ENCODE peak calls at places on chromosomes 13 and 19, in five cellular contexts. Y is endodermal cell, E is AG09309, D is left lung, B is colonic mucosa. R is an unnamed sample.

GRCh38 chr19:41993612-41994483 is at the start of gene ATP1A3:
- DNase-seq in Y (peak), E (no peak), D (peak), B (peak), R (peak)

GRCh38 chr13:51033431-51034185 is 77.5 kb downstream of the C13orf42 start:
- DNase-seq in Y (peak), E (no peak), D (no peak), B (no peak), R (no peak)

GRCh38 chr13:44403720-44404063 is 30.1 kb downstream of the SERP2 start:
- DNase-seq in Y (peak), E (no peak), D (no peak), B (no peak), R (no peak)

GRCh38 chr13:23744315-23744714 is 144.9 kb downstream of the MIPEP start:
- DNase-seq in Y (no peak), E (no peak), D (no peak), B (no peak), R (no peak)

GRCh38 chr19:18231775-18232174 is 5.5 kb upstream of the PDE4C start:
- DNase-seq in Y (peak), E (no peak), D (no peak), B (no peak), R (no peak)

GRCh38 chr19:661427-662196 is 1.4 kb downstream of the RNF126 start:
- DNase-seq in Y (peak), E (no peak), D (no peak), B (peak), R (no peak)

GRCh38 chr19:12788682-12789097 is 2.6 kb upstream of the JUNB start:
- DNase-seq in Y (peak), E (no peak), D (peak), B (peak), R (peak)

GRCh38 chr13:29901714-29902631 is 51.6 kb upstream of the UBL3 start:
- DNase-seq in Y (no peak), E (peak), D (peak), B (peak), R (peak)

GRCh38 chr19:48713041-48713863 is 6.3 kb downstream of the MAMSTR start:
- DNase-seq in Y (peak), E (no peak), D (no peak), B (no peak), R (no peak)

GRCh38 chr19:39257227-39257626 is 8.6 kb upstream of the IFNL4 start:
- DNase-seq in Y (no peak), E (no peak), D (no peak), B (no peak), R (no peak)

GRCh38 chr19:4647676-4648644 is 8.6 kb downstream of the TNFAIP8L1 start:
- DNase-seq in Y (peak), E (no peak), D (no peak), B (no peak), R (no peak)

GRCh38 chr19:860481-861098 is 1.1 kb downstream of the CFD start:
- DNase-seq in Y (peak), E (no peak), D (no peak), B (peak), R (peak)

GRCh38 chr19:5790573-5791520 is at the start of gene DUS3L:
- DNase-seq in Y (peak), E (peak), D (peak), B (peak), R (peak)

GRCh38 chr19:42140125-42140754 is 8.0 kb upstream of the POU2F2 start:
- DNase-seq in Y (peak), E (no peak), D (peak), B (peak), R (peak)

GRCh38 chr13:65582160-65582559 is 1648.0 kb downstream of the PCDH9 start:
- DNase-seq in Y (peak), E (no peak), D (no peak), B (no peak), R (no peak)

GRCh38 chr13:113836917-113837553 is 26.8 kb downstream of the GAS6 start:
- DNase-seq in Y (no peak), E (peak), D (no peak), B (peak), R (peak)

GRCh38 chr13:102901615-102902305 is 55.9 kb downstream of the ERCC5 start:
- DNase-seq in Y (no peak), E (no peak), D (no peak), B (no peak), R (no peak)

GRCh38 chr13:67018775-67019174 is 211.4 kb downstream of the PCDH9 start:
- DNase-seq in Y (no peak), E (no peak), D (no peak), B (no peak), R (no peak)

GRCh38 chr13:61414686-61415664 is 674 bp downstream of the PCDH20 start:
- DNase-seq in Y (peak), E (no peak), D (peak), B (peak), R (no peak)

GRCh38 chr19:24140099-24140498 is 53.1 kb downstream of the ZNF254 start:
- DNase-seq in Y (no peak), E (peak), D (no peak), B (no peak), R (peak)

GRCh38 chr19:460877-461609 is at the start of gene SHC2:
- DNase-seq in Y (no peak), E (no peak), D (no peak), B (no peak), R (no peak)

DNA sequence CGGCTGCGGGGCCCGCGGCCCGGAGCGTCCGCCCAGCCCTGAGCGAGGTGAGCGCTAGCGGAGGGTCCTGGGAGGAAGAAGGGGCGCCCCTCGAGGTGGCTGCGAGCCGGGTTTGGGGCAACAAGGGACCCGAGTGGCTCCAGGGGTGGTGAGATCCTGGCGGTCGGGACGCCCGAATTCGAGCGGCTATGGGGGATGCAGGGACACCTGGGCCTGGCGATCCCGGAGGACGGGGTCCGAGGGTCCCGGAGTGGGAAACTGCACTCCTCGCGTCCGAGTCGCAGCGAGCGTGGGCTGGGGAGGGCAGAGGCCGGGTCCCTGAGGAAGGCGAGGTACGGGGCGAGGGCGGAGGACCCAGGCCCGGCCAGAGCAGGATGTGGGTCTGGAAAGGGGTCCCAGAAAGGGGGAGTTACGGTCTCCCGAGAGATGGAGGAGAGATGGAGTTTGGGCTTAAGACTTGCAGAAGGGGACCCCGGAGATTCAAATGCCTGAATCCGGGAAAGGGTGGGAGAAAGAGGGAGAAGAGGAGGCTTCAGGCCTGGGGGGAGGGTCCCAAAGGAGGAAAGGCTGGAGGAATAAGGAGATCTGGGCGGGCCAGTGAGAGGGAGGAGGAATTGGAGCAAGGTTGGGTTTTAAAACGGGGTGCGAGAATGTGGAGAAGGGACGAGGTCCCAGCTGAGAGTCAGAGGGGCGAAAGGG is 542 bp downstream of the CACNG7 start:
- DNase-seq in Y (peak), E (no peak), D (no peak), B (no peak), R (no peak)
- H3K4me3 ChIP-seq in Y (peak), E (no peak), D (no peak), B (no peak), R (peak)

DNA sequence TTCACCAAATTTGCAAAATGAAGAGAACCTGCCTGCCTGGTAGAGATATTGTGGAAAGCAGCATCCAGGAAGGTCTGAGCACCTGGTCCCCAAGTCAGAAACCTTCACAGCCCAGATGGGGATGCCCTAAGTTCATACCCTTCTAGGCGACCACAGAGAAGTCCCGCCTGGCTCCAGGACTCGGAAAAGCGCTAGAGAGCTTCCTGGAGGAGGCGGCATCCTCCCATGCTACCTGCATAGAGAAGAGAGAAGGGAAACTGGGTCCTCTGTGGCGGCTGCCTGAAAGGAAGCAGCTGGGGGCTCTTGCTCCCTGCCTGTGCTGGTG is 22.2 kb upstream of the ZNF30 start:
- DNase-seq in Y (no peak), E (no peak), D (no peak), B (no peak), R (no peak)
- TF ChIP-seq CTCF in Y (peak), E (no peak), D (no peak), B (no peak), R (no peak)

DNA sequence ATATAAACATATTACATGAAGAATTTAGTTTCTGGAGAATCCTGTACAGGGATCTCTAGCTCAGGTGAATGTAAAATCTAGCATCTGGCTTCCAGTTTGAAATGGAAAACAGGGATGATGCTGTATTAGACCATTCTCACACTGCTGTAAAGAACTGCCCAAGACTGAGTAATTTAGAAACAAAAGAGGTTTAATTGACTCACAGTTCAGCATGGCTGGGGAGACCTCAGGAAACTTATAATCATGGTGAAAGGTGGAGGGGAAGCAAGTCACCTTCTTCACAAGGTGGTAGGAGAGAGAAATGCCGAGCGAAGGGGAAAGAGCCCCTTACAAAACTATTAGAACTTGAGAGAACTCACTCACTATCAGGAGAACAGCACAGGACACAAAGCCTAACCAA is 17.0 kb upstream of the N4BP2L2 start:
- DNase-seq in Y (no peak), E (no peak), D (no peak), B (no peak), R (no peak)
- H3K4me3 ChIP-seq in Y (no peak), E (no peak), D (no peak), B (no peak), R (no peak)

GRCh38 chr19:10566408-10566657 is 523 bp upstream of the KRI1 start:
- DNase-seq in Y (no peak), E (no peak), D (no peak), B (no peak), R (no peak)

GRCh38 chr19:10567696-10568443 is 909 bp downstream of the CDKN2D start:
- DNase-seq in Y (no peak), E (no peak), D (no peak), B (peak), R (no peak)

GRCh38 chr19:10568444-10568825 is 344 bp downstream of the CDKN2D start:
- DNase-seq in Y (peak), E (no peak), D (no peak), B (peak), R (peak)

GRCh38 chr19:10566658-10567410 is 1.0 kb upstream of the KRI1 start:
- DNase-seq in Y (peak), E (no peak), D (no peak), B (peak), R (no peak)

GRCh38 chr19:10568826-10569651 is at the start of gene CDKN2D:
- DNase-seq in Y (peak), E (peak), D (peak), B (peak), R (peak)
- TF ChIP-seq CTCF in Y (peak), E (peak), D (peak), B (peak), R (peak)

GRCh38 chr13:33677215-33677614 is 140.7 kb upstream of the RFC3 start:
- DNase-seq in Y (no peak), E (no peak), D (no peak), B (no peak), R (no peak)

GRCh38 chr13:33676045-33676699 is 141.8 kb upstream of the RFC3 start:
- DNase-seq in Y (no peak), E (no peak), D (no peak), B (peak), R (peak)

GRCh38 chr13:33678084-33678483 is 139.9 kb upstream of the RFC3 start:
- DNase-seq in Y (no peak), E (no peak), D (no peak), B (no peak), R (no peak)

GRCh38 chr13:33678906-33679657 is 138.9 kb upstream of the RFC3 start:
- DNase-seq in Y (no peak), E (peak), D (peak), B (peak), R (peak)

GRCh38 chr13:33676700-33677048 is 141.3 kb upstream of the RFC3 start:
- DNase-seq in Y (no peak), E (peak), D (peak), B (peak), R (peak)
- H3K4me3 ChIP-seq in Y (no peak), E (peak), D (peak), B (peak), R (peak)

GRCh38 chr19:29834991-29835390 is 23.2 kb downstream of the CCNE1 start:
- DNase-seq in Y (no peak), E (no peak), D (no peak), B (peak), R (no peak)

GRCh38 chr19:29832801-29833200 is 21.0 kb downstream of the CCNE1 start:
- DNase-seq in Y (no peak), E (no peak), D (no peak), B (no peak), R (no peak)

GRCh38 chr19:29831686-29832085 is 19.9 kb downstream of the CCNE1 start:
- DNase-seq in Y (no peak), E (no peak), D (no peak), B (no peak), R (no peak)

GRCh38 chr19:29835447-29835846 is 23.7 kb downstream of the CCNE1 start:
- DNase-seq in Y (no peak), E (no peak), D (no peak), B (no peak), R (no peak)

GRCh38 chr19:29833614-29834261 is 21.9 kb downstream of the CCNE1 start:
- DNase-seq in Y (no peak), E (no peak), D (no peak), B (no peak), R (no peak)
- TF ChIP-seq CTCF in Y (no peak), E (no peak), D (no peak), B (no peak), R (no peak)

DNA sequence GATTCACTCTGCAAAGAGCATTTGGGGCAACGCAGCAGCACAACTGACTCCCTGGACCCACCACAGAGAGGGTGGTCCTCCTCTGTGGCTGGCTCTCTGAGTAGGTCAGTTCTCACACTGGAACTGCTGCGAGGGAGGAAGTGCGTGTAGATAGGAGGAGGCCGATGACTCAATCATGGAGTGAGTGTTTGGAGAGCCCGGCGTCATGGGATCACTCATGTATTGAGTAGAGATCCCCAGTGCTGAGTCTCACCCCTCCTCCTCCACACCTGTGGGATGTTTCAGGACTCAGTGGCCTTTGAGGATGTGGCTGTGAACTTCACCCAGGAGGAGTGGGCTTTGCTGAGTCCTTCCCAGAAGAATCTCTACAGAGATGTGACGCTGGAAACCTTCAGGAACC is 8.9 kb downstream of the ZNF101 start:
- DNase-seq in Y (no peak), E (no peak), D (no peak), B (no peak), R (no peak)
- H3K4me3 ChIP-seq in Y (peak), E (no peak), D (no peak), B (no peak), R (no peak)

DNA sequence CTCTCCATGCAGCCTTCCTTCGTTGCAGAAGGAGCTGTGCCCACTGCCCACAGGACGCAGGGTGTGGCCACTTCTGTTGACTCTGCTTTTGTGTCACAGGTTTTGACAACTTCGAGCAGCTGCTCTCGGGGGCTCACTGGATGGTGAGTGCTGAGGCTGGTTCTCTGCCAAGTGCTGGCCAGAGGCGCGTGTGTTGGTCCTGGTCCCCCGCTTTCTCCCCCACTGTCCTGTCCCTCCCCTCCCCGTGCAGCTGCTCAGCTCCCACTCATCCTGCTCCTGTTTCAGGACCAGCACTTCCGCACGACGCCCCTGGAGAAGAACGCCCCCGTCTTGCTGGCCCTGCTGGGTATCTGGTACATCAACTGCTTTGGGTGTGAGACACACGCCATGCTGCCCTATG is 10.6 kb upstream of the PDCD2L start:
- DNase-seq in Y (no peak), E (no peak), D (no peak), B (no peak), R (no peak)
- TF ChIP-seq CTCF in Y (no peak), E (no peak), D (no peak), B (no peak), R (no peak)